ENCODE peak calls at places on chromosomes 1 and 21, in eight cellular contexts. M is pancreas, F is AG04450, I is fibroblast of lung, N is testis, J is cardiac muscle cell, A is bronchial epithelial cell, X is Panc1. W is an unnamed sample.

GRCh38 chr21:44931501-44932365 is 8.1 kb upstream of the SLX9 start:
- DNase-seq in I (no peak), F (no peak), N (no peak), X (no peak), A (no peak), J (no peak), M (no peak), W (peak; percentile 66)

GRCh38 chr1:43271186-43272118 is 1.7 kb downstream of the TMEM125 start:
- DNase-seq in X (no peak), A (peak; percentile 2), F (no peak), I (peak; percentile 23), J (no peak), M (no peak), N (no peak), W (no peak)

GRCh38 chr1:39173119-39173994 is 31.1 kb upstream of the MACF1 start:
- DNase-seq in J (no peak), F (no peak), X (no peak), I (peak; percentile 70), A (no peak), N (no peak), M (no peak), W (no peak)

GRCh38 chr21:44011123-44011773 is 861 bp upstream of the TRAPPC10 start:
- DNase-seq in J (no peak), A (no peak), N (peak; percentile 41), F (no peak), X (no peak), I (no peak), M (no peak), W (no peak)

GRCh38 chr1:116474921-116475849 is 95.6 kb downstream of the CD58 start:
- DNase-seq in N (peak; percentile 54), X (no peak), M (no peak), J (no peak), F (no peak), A (no peak), I (no peak), W (peak; percentile 49)

GRCh38 chr1:8560611-8561544 is 243.0 kb downstream of the SLC45A1 start:
- DNase-seq in A (peak; percentile 53), M (no peak), F (no peak), X (no peak), J (peak; percentile 61), N (peak; percentile 44), I (peak; percentile 32), W (no peak)

GRCh38 chr1:201285846-201286245 is 2.5 kb downstream of the PKP1 start:
- DNase-seq in F (no peak), I (no peak), N (no peak), J (no peak), M (no peak), A (no peak), X (no peak), W (no peak)

GRCh38 chr1:32111789-32112188 is 3.9 kb downstream of the KPNA6 start:
- DNase-seq in M (no peak), A (no peak), I (peak; percentile 55), J (no peak), N (no peak), F (no peak), X (no peak), W (no peak)

GRCh38 chr21:26719750-26720149 is 125.5 kb downstream of the ADAMTS1 start:
- DNase-seq in M (no peak), F (no peak), X (no peak), N (no peak), I (no peak), A (no peak), J (no peak), W (peak; percentile 36)

GRCh38 chr21:37380349-37381323 is 14.1 kb downstream of the DYRK1A start:
- DNase-seq in A (peak; percentile 46), I (no peak), F (no peak), N (peak; percentile 56), J (no peak), X (no peak), M (peak; percentile 55), W (peak; percentile 64)

GRCh38 chr1:214155987-214156567 is 124.9 kb upstream of the SMYD2 start:
- DNase-seq in A (no peak), J (peak; percentile 37), N (no peak), I (no peak), X (no peak), F (no peak), M (no peak), W (no peak)

GRCh38 chr1:210201671-210202070 is 30.9 kb upstream of the SERTAD4 start:
- DNase-seq in F (peak; percentile 13), A (no peak), J (no peak), M (no peak), X (no peak), I (peak; percentile 34), N (no peak), W (no peak)

GRCh38 chr1:227958617-227959324 is 11.0 kb upstream of the WNT9A start:
- DNase-seq in X (no peak), M (no peak), A (no peak), N (no peak), F (no peak), J (no peak), I (no peak), W (no peak)

GRCh38 chr21:17726047-17726446 is 93.1 kb downstream of the C21orf91 start:
- DNase-seq in N (no peak), X (no peak), J (no peak), I (no peak), F (no peak), A (peak; percentile 34), M (no peak), W (no peak)

GRCh38 chr1:39332828-39333227 is 128.3 kb downstream of the MACF1 start:
- DNase-seq in A (no peak), X (no peak), J (no peak), M (no peak), F (no peak), I (no peak), N (no peak), W (no peak)

GRCh38 chr1:156249593-156249992 is 1.7 kb upstream of the PAQR6 start:
- DNase-seq in X (no peak), F (no peak), A (no peak), N (no peak), I (no peak), J (no peak), M (no peak), W (no peak)

GRCh38 chr1:25837253-25837875 is 17.6 kb downstream of the MTFR1L start:
- DNase-seq in N (no peak), A (peak; percentile 52), I (no peak), J (no peak), F (no peak), X (no peak), M (no peak), W (no peak)

GRCh38 chr1:43834280-43835140 is 99.1 kb upstream of the ARTN start:
- DNase-seq in N (no peak), M (no peak), I (peak; percentile 97), J (no peak), A (peak; percentile 73), F (no peak), X (no peak), W (peak; percentile 35)

GRCh38 chr1:115507256-115507589 is 134.5 kb upstream of the VANGL1 start:
- DNase-seq in N (no peak), X (no peak), J (peak; percentile 56), A (peak; percentile 54), F (no peak), I (peak; percentile 67), M (no peak), W (no peak)

GRCh38 chr1:229862017-229862774 is 204.8 kb upstream of the GALNT2 start:
- DNase-seq in F (no peak), I (peak; percentile 2), A (no peak), J (peak; percentile 32), N (peak; percentile 41), X (no peak), M (no peak), W (no peak)

GRCh38 chr1:178031856-178032320 is 62.0 kb upstream of the RASAL2 start:
- DNase-seq in X (no peak), F (peak; percentile 87), I (peak; percentile 86), M (peak; percentile 91), A (peak; percentile 76), J (peak; percentile 84), N (peak; percentile 97), W (peak; percentile 95)

GRCh38 chr1:148308832-148309458 is 156.9 kb upstream of the NBPF11 start:
- DNase-seq in I (peak; percentile 23), F (no peak), A (peak; percentile 41), X (no peak), M (no peak), N (no peak), J (no peak), W (no peak)
- H3K4me3 ChIP-seq in I (no peak overlapping the region), F (no peak overlapping the region), A (no peak overlapping the region), X (no peak overlapping the region), M (no peak overlapping the region), N (no peak overlapping the region), J (no peak overlapping the region), W (no peak overlapping the region)

GRCh38 chr1:46506470-46507219 is 17.0 kb downstream of the DMBX1 start:
- DNase-seq in J (no peak), I (no peak), M (no peak), A (peak; percentile 88), X (no peak), F (no peak), N (no peak), W (no peak)

GRCh38 chr1:46497020-46497419 is 7.4 kb downstream of the DMBX1 start:
- DNase-seq in X (no peak), J (no peak), A (no peak), N (no peak), F (no peak), I (no peak), M (no peak), W (no peak)

GRCh38 chr1:46496505-46496904 is 6.9 kb downstream of the DMBX1 start:
- DNase-seq in N (no peak), A (no peak), I (no peak), J (no peak), X (no peak), M (no peak), F (no peak), W (no peak)

GRCh38 chr1:46497665-46498064 is 8.0 kb downstream of the DMBX1 start:
- DNase-seq in J (no peak), F (no peak), M (no peak), I (no peak), A (no peak), X (no peak), N (no peak), W (no peak)

DNA sequence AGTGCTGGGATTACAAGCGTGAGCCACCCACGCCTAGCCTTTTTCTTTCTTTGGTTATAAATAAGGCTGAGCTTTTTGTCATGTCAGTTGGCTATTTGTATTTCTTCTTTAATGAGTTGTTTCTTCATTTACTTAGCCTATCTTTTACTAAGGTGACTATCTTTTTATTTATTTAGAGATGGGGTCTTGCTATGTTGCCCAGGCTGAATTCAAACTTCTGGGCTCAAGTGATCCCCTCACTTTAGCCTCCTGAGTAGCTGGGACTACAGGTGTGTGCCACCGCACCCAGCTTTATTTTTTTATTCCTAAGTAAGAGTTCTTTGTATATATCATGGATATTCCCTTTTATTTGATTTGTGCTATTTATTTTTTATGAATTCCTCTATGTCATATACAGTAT is 11.9 kb downstream of the DMBX1 start:
- DNase-seq in F (no peak), X (no peak), N (no peak), I (no peak), J (no peak), A (no peak), M (no peak), W (no peak)
- H3K27me3 ChIP-seq in F (peaks cover 48% of the 10 kb centered on the region), X (peaks cover 6% of the 10 kb centered on the region), N (no peaks in the 10 kb centered on the region), I (peaks cover 12% of the 10 kb centered on the region), J (peaks cover 31% of the 10 kb centered on the region), A (peaks cover 3% of the 10 kb centered on the region), M (no peaks in the 10 kb centered on the region), W (no peaks in the 10 kb centered on the region)

GRCh38 chr1:221141059-221141458 is 261.8 kb downstream of the HLX start:
- DNase-seq in N (no peak), A (no peak), M (no peak), I (no peak), F (no peak), J (no peak), X (no peak), W (no peak)
- H3K4me3 ChIP-seq in N (no peak overlapping the region), A (no peak overlapping the region), M (no peak overlapping the region), I (no peak overlapping the region), F (no peak overlapping the region), J (no peak overlapping the region), X (no peak overlapping the region), W (no peak overlapping the region)

GRCh38 chr1:89761901-89762300 is 58.9 kb upstream of the LRRC8D start:
- DNase-seq in I (peak; percentile 32), X (no peak), A (no peak), J (no peak), M (no peak), N (no peak), F (no peak), W (no peak)
- H3K27me3 ChIP-seq in I (no peaks in the 10 kb centered on the region), X (peaks cover 3% of the 10 kb centered on the region), A (no peaks in the 10 kb centered on the region), J (peaks cover 8% of the 10 kb centered on the region), M (no peaks in the 10 kb centered on the region), N (no peaks in the 10 kb centered on the region), F (no peaks in the 10 kb centered on the region), W (no peaks in the 10 kb centered on the region)

W was measured in right cardiac atrium.